ENCODE peak calls at places on chromosomes 16 and 17, in eight cellular contexts. I is testis; G is skeletal muscle cell; C is pancreas; V is endodermal cell; N is mesendoderm; K is CD4-positive, alpha-beta memory T cell; X is AG10803. L is an unnamed sample.

GRCh38 chr17:32626371-32626770 is 139.6 kb downstream of the CDK5R1 start:
- DNase-seq in I (no peak), G (no peak), C (no peak), V (no peak), N (no peak), K (no peak), X (no peak), L (no peak)

GRCh38 chr16:89286096-89286495 is 68.6 kb downstream of the ZNF778 start:
- DNase-seq in I (no peak), G (no peak), C (no peak), V (no peak), N (no peak), K (no peak), X (no peak), L (no peak)

GRCh38 chr17:42917236-42917603 is 16.6 kb downstream of the G6PC1 start:
- DNase-seq in I (no peak), G (no peak), C (no peak), V (no peak), N (peak), K (no peak), X (peak), L (no peak)

GRCh38 chr17:81540676-81541027 is 11.5 kb downstream of the FAAP100 start:
- DNase-seq in I (no peak), G (no peak), C (no peak), V (no peak), N (no peak), K (no peak), X (no peak), L (no peak)

GRCh38 chr16:9139965-9140364 is 48.5 kb downstream of the HAPSTR1 start:
- DNase-seq in I (peak), G (no peak), C (no peak), V (peak), N (peak), K (no peak), X (peak), L (no peak)

GRCh38 chr16:63447121-63447520 is 1410.9 kb upstream of the CDH8 start:
- DNase-seq in I (no peak), G (no peak), C (no peak), V (no peak), N (peak), K (no peak), X (no peak), L (no peak)

GRCh38 chr17:5097101-5097834 is 14.4 kb downstream of the ZNF232 start:
- DNase-seq in I (peak), G (no peak), C (peak), V (peak), N (peak), K (peak), X (no peak), L (no peak)

GRCh38 chr16:71425746-71426068 is 16.1 kb downstream of the TLE7 start:
- DNase-seq in I (peak), G (no peak), C (no peak), V (no peak), N (no peak), K (no peak), X (no peak), L (no peak)

GRCh38 chr17:61387511-61388305 is 11.9 kb upstream of the TBX2 start:
- DNase-seq in I (no peak), G (no peak), C (no peak), V (no peak), N (no peak), K (no peak), X (no peak), L (no peak)

GRCh38 chr17:6421700-6422604 is 13.0 kb downstream of the AIPL1 start:
- DNase-seq in I (peak), G (no peak), C (peak), V (peak), N (peak), K (peak), X (peak), L (peak)

GRCh38 chr16:24367186-24367585 is 111.1 kb downstream of the CACNG3 start:
- DNase-seq in I (no peak), G (no peak), C (no peak), V (no peak), N (no peak), K (no peak), X (no peak), L (no peak)

GRCh38 chr16:56355221-56355620 is 70.1 kb downstream of the AMFR start:
- DNase-seq in I (no peak), G (no peak), C (no peak), V (peak), N (no peak), K (no peak), X (no peak), L (no peak)

GRCh38 chr17:67546578-67547527 is 169.8 kb downstream of the PITPNC1 start:
- DNase-seq in I (peak), G (no peak), C (peak), V (peak), N (peak), K (no peak), X (no peak), L (peak)

GRCh38 chr17:62336527-62336926 is 43.8 kb upstream of the EFCAB3 start:
- DNase-seq in I (no peak), G (no peak), C (no peak), V (no peak), N (no peak), K (no peak), X (no peak), L (no peak)

GRCh38 chr16:72072514-72073342 is 9.7 kb downstream of the HPR start:
- DNase-seq in I (peak), G (no peak), C (peak), V (peak), N (peak), K (no peak), X (no peak), L (no peak)

GRCh38 chr17:2050246-2050866 is 4.5 kb upstream of the HIC1 start:
- DNase-seq in I (peak), G (no peak), C (peak), V (peak), N (peak), K (peak), X (peak), L (peak)

GRCh38 chr17:36939944-36940312 is 2.7 kb downstream of the LHX1 start:
- DNase-seq in I (no peak), G (no peak), C (no peak), V (no peak), N (no peak), K (no peak), X (no peak), L (no peak)

GRCh38 chr17:73348018-73348823 is 36.4 kb upstream of the CDC42EP4 start:
- DNase-seq in I (no peak), G (no peak), C (no peak), V (peak), N (no peak), K (no peak), X (no peak), L (no peak)

GRCh38 chr16:69093974-69094373 is 11.5 kb upstream of the HAS3 start:
- DNase-seq in I (no peak), G (no peak), C (no peak), V (no peak), N (no peak), K (no peak), X (no peak), L (no peak)

GRCh38 chr17:67469208-67469980 is 92.3 kb downstream of the PITPNC1 start:
- DNase-seq in I (peak), G (peak), C (no peak), V (peak), N (no peak), K (no peak), X (no peak), L (no peak)

GRCh38 chr16:84054271-84054670 is 11.7 kb upstream of the SLC38A8 start:
- DNase-seq in I (no peak), G (no peak), C (no peak), V (no peak), N (no peak), K (no peak), X (no peak), L (no peak)

GRCh38 chr17:40518401-40519088 is 17.1 kb upstream of the TNS4 start:
- DNase-seq in I (no peak), G (no peak), C (no peak), V (peak), N (peak), K (no peak), X (no peak), L (no peak)

GRCh38 chr16:24580665-24581064 is 41.3 kb downstream of the RBBP6 start:
- DNase-seq in I (no peak), G (peak), C (no peak), V (no peak), N (no peak), K (no peak), X (peak), L (peak)

GRCh38 chr16:80084614-80085013 is 456.2 kb upstream of the DYNLRB2 start:
- DNase-seq in I (peak), G (no peak), C (peak), V (peak), N (peak), K (peak), X (peak), L (peak)

GRCh38 chr17:31373150-31374082 is 18.1 kb upstream of the RAB11FIP4 start:
- DNase-seq in I (no peak), G (peak), C (no peak), V (no peak), N (peak), K (peak), X (peak), L (no peak)

GRCh38 chr16:88686439-88687253 is at the start of gene SNAI3:
- DNase-seq in I (peak), G (no peak), C (peak), V (peak), N (peak), K (peak), X (no peak), L (no peak)

GRCh38 chr16:66521951-66522771 is 27.8 kb downstream of the TK2 start:
- DNase-seq in I (peak), G (no peak), C (no peak), V (peak), N (no peak), K (peak), X (peak), L (peak)

GRCh38 chr17:32482568-32483320 is 4.0 kb upstream of the CDK5R1 start:
- DNase-seq in I (no peak), G (no peak), C (no peak), V (peak), N (no peak), K (no peak), X (no peak), L (no peak)

GRCh38 chr17:50266384-50267073 is 7.7 kb upstream of the TMEM92 start:
- DNase-seq in I (peak), G (peak), C (peak), V (peak), N (no peak), K (no peak), X (peak), L (peak)

GRCh38 chr17:33434841-33435240 is 141.7 kb upstream of the ASIC2 start:
- DNase-seq in I (no peak), G (no peak), C (no peak), V (no peak), N (no peak), K (no peak), X (no peak), L (no peak)

GRCh38 chr17:19703776-19704371 is 12.5 kb downstream of the SLC47A2 start:
- DNase-seq in I (peak), G (no peak), C (no peak), V (peak), N (peak), K (no peak), X (no peak), L (no peak)

GRCh38 chr16:6957676-6958075 is 375.0 kb upstream of the RBFOX1 start:
- DNase-seq in I (no peak), G (no peak), C (no peak), V (no peak), N (peak), K (no peak), X (no peak), L (no peak)

GRCh38 chr16:75011634-75012307 is 12.9 kb downstream of the ZNRF1 start:
- DNase-seq in I (peak), G (peak), C (no peak), V (no peak), N (no peak), K (peak), X (peak), L (peak)

GRCh38 chr16:70407811-70408274 is 31.1 kb downstream of the ST3GAL2 start:
- DNase-seq in I (no peak), G (no peak), C (no peak), V (no peak), N (no peak), K (no peak), X (no peak), L (no peak)

DNA sequence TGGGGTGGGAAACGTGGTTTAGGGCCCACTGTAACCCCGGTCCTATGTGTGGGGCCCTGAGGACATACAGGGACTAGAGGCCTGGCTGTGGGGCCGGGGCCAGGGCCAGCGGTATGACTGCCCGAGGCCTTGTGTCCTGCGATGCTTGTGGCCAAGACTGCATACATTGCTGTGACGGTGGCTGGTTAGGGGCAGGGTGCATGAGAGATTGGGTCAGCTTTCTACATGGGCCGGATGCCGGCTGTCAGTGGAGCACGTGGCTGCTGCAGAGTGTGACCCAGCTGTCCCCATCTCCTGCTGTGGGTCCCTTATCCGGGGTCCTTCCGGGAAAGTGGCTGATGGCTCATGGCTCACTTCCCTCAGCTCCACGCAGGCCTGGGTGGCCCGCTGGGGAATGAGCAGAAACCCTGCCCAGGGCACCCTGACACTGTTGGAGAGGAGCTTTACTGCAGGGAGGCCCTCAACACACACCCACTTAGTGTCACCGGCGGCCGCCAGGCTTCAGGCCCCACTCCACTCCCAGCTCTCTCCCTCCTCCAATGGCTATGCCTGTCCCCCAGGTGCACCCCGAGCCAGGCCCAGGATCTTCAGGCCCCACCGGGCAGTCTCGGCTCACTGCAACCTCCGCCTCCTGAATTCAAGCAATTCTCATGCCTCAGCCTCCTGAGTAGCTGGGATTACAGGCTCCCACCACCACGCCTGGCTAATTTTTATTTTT is 775 bp upstream of the RGS11 start:
- DNase-seq in I (no peak), G (no peak), C (no peak), V (no peak), N (no peak), K (no peak), X (no peak), L (no peak)
- H3K4me3 ChIP-seq in I (no peak), G (no peak), C (no peak), V (no peak), N (no peak), K (no peak), X (no peak), L (no peak)

DNA sequence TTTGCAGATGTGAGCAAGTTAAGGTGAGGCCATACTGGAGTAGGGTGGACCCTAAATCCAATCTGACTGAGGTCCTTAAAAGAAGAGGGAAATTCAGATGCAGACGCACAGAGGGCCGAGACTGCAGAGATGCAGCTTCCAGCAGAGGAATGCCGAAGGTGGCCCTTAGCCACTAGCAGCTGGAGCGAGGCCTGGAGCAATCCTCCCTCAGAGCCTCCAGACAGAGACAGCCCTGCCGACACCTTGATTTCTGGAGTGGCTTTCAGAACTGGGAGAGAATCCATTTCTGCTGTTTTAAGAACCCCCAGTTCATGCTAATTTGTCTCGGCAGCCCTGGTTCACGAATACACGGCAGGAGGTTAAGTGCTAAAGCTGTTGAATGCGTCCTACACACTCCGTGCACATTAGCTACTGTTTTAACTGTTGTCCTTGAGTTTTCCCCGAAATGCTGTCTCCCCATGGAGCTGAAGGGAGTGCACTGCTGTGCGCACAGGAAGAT is 135.5 kb downstream of the IRF8 start:
- DNase-seq in I (no peak), G (no peak), C (no peak), V (peak), N (no peak), K (no peak), X (no peak), L (no peak)
- H3K4me3 ChIP-seq in I (no peak), G (no peak), C (no peak), V (no peak), N (no peak), K (no peak), X (no peak), L (no peak)

GRCh38 chr17:8628609-8629169 is 1.8 kb downstream of the MYH10 start:
- DNase-seq in I (no peak), G (no peak), C (no peak), V (no peak), N (peak), K (no peak), X (no peak), L (no peak)
- H3K4me3 ChIP-seq in I (peak), G (peak), C (no peak), V (peak), N (peak), K (no peak), X (peak), L (peak)

GRCh38 chr17:79836952-79837887 is 2.0 kb downstream of the CBX4 start:
- DNase-seq in I (peak), G (no peak), C (peak), V (peak), N (peak), K (no peak), X (peak), L (no peak)

GRCh38 chr17:79835470-79835899 is 3.8 kb downstream of the CBX4 start:
- DNase-seq in I (no peak), G (no peak), C (peak), V (peak), N (peak), K (no peak), X (no peak), L (no peak)

GRCh38 chr17:79837888-79838540 is 1.2 kb downstream of the CBX4 start:
- DNase-seq in I (no peak), G (no peak), C (peak), V (peak), N (no peak), K (peak), X (peak), L (no peak)

GRCh38 chr17:79834575-79835469 is 4.4 kb downstream of the CBX4 start:
- DNase-seq in I (no peak), G (no peak), C (peak), V (peak), N (no peak), K (no peak), X (no peak), L (no peak)

DNA sequence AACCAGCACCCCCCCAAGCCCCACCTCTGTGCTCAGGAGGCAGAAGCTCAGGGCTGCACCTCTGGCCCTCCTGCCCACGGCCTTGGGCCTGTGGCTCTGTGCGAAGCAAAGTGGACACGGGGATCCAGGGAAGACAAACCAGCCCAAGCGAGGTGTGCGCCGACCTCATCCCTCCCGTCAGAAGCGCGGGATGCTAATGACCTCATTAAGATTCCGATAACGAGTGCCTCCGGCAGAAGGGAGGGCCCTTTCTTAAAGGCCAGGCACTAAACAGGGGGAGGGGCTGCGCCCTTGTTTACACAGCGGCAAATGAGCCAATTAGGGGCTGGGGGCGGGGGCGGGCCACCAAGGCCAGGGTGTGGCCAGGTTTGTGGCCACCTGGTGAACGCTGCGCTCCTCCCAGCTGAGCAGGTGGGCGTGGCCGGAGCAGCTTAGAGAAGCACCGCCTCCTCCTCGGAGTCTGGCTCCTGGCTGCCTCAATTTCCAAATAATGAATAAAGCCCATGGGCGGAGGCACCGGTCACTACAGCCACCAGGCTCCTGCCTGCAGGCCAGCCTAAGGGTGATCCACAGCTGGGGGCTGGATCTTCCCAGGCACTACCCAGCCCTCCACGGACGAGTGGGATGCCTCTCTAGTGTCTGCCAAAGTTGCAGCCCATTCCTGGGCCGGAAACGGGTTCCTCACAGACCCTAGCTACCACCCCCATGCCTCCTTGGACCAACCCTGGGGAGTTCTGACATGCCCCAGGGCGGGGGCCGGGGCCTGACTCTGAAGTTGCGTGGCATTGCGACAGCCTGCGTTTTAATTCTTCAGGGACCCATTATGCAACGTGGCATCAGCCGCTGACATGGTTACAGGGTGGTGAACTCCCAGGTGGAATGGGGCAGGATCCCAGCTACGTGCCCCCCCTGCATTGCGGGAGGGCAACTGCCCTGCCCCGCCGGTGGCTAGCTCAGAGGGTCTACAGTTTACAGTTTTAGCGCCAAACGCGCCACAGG is 3.0 kb downstream of the CBX4 start:
- DNase-seq in I (no peak), G (no peak), C (peak), V (peak), N (peak), K (no peak), X (peak), L (no peak)
- H3K4me3 ChIP-seq in I (no peak), G (peak), C (peak), V (peak), N (no peak), K (peak), X (peak), L (no peak)

DNA sequence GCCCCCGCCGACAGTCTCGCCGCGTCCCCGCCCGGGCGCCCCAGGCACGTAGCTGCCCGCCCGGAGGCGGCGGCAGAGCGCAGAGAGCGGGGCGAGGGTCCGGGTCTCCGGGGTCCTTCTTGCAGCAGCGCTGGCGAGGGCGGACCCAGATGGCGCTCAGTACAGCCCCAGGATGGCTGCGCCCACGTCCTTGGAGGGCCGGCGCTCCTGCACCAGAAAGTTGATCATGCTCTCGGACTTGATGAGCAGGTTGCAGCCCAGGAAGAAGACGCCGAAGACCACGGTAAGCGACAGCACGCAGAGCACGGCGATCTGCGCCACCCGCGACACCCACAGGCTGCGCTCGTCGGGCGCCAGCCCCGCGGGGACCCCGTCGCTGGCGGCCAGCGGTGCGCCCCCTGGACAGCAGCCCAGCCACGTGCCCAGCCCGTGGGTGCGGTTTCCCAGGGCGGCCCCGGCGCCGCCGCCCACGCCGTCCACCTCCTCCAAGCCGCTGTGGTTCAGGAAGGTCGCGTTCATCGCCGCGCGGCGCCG is 497 bp downstream of the RPRML start:
- DNase-seq in I (no peak), G (no peak), C (no peak), V (peak), N (no peak), K (no peak), X (no peak), L (no peak)
- H3K4me3 ChIP-seq in I (peak), G (peak), C (peak), V (peak), N (no peak), K (peak), X (peak), L (peak)

GRCh38 chr16:22652463-22652845 is 141.8 kb downstream of the NPIPB5 start:
- DNase-seq in I (no peak), G (no peak), C (no peak), V (peak), N (no peak), K (no peak), X (no peak), L (no peak)
- H3K4me3 ChIP-seq in I (no peak), G (no peak), C (no peak), V (no peak), N (no peak), K (no peak), X (no peak), L (no peak)